ENCODE peak calls at places on chromosome 10, in six cellular contexts. One of them, this sample, is unnamed.

GRCh38 chr10:70060389-70060788 is 7.7 kb downstream of the MACROH2A2 start:
- DNase-seq in ovary: no peak
- DNase-seq in transverse colon: no peak
- DNase-seq in esophagus muscularis mucosa: no peak
- DNase-seq in A549: no peak
- DNase-seq in stomach: no peak
- DNase-seq in this sample: no peak

GRCh38 chr10:104264783-104265182 is 4.2 kb upstream of the GSTO2 start:
- DNase-seq in ovary: no peak
- DNase-seq in stomach: no peak
- DNase-seq in transverse colon: no peak
- DNase-seq in esophagus muscularis mucosa: no peak
- DNase-seq in A549: no peak
- DNase-seq in this sample: no peak

GRCh38 chr10:58477122-58477521 is 35.5 kb upstream of the BICC1 start:
- DNase-seq in stomach: no peak
- DNase-seq in transverse colon: no peak
- DNase-seq in esophagus muscularis mucosa: no peak
- DNase-seq in ovary: no peak
- DNase-seq in A549: no peak
- DNase-seq in this sample: no peak

GRCh38 chr10:20277820-20278219 is 461.6 kb downstream of the PLXDC2 start:
- DNase-seq in esophagus muscularis mucosa: no peak
- DNase-seq in ovary: no peak
- DNase-seq in transverse colon: no peak
- DNase-seq in stomach: no peak
- DNase-seq in A549: no peak
- DNase-seq in this sample: no peak

GRCh38 chr10:30538086-30538485 is 91.5 kb downstream of the LYZL2 start:
- DNase-seq in esophagus muscularis mucosa: no peak
- DNase-seq in A549: peak; percentile 92
- DNase-seq in stomach: no peak
- DNase-seq in ovary: no peak
- DNase-seq in transverse colon: no peak
- DNase-seq in this sample: no peak

GRCh38 chr10:126504051-126504760 is 115.9 kb upstream of the ADAM12 start:
- DNase-seq in esophagus muscularis mucosa: peak; percentile 83
- DNase-seq in transverse colon: peak; percentile 12
- DNase-seq in A549: peak; percentile 74
- DNase-seq in ovary: peak; percentile 34
- DNase-seq in stomach: no peak
- DNase-seq in this sample: peak; percentile 36

GRCh38 chr10:75287697-75288096 is 51.9 kb upstream of the COMTD1 start:
- DNase-seq in transverse colon: no peak
- DNase-seq in stomach: no peak
- DNase-seq in esophagus muscularis mucosa: peak; percentile 37
- DNase-seq in A549: no peak
- DNase-seq in ovary: no peak
- DNase-seq in this sample: no peak

GRCh38 chr10:98244586-98244985 is 23.4 kb downstream of the LOXL4 start:
- DNase-seq in transverse colon: no peak
- DNase-seq in stomach: no peak
- DNase-seq in A549: no peak
- DNase-seq in esophagus muscularis mucosa: no peak
- DNase-seq in ovary: no peak
- DNase-seq in this sample: no peak

GRCh38 chr10:76883596-76883995 is 754.0 kb downstream of the KCNMA1 start:
- DNase-seq in ovary: no peak
- DNase-seq in transverse colon: no peak
- DNase-seq in A549: no peak
- DNase-seq in esophagus muscularis mucosa: no peak
- DNase-seq in stomach: no peak
- DNase-seq in this sample: no peak

GRCh38 chr10:113199459-113199858 is 249.4 kb downstream of the TCF7L2 start:
- DNase-seq in transverse colon: no peak
- DNase-seq in ovary: no peak
- DNase-seq in stomach: no peak
- DNase-seq in esophagus muscularis mucosa: peak; percentile 74
- DNase-seq in A549: no peak
- DNase-seq in this sample: no peak

GRCh38 chr10:74293686-74294365 is 142.8 kb downstream of the ADK start:
- DNase-seq in stomach: no peak
- DNase-seq in esophagus muscularis mucosa: no peak
- DNase-seq in A549: peak; percentile 39
- DNase-seq in ovary: no peak
- DNase-seq in transverse colon: no peak
- DNase-seq in this sample: no peak

GRCh38 chr10:27258838-27259532 is 18.4 kb upstream of the ACBD5 start:
- DNase-seq in esophagus muscularis mucosa: no peak
- DNase-seq in stomach: peak; percentile 31
- DNase-seq in A549: no peak
- DNase-seq in transverse colon: peak; percentile 27
- DNase-seq in ovary: no peak
- DNase-seq in this sample: no peak

GRCh38 chr10:22606164-22606614 is 108.2 kb downstream of the PIP4K2A start:
- DNase-seq in A549: no peak
- DNase-seq in stomach: no peak
- DNase-seq in transverse colon: peak; percentile 56
- DNase-seq in esophagus muscularis mucosa: no peak
- DNase-seq in ovary: no peak
- DNase-seq in this sample: peak; percentile 25

GRCh38 chr10:123354521-123354920 is 200.3 kb downstream of the BUB3 start:
- DNase-seq in transverse colon: no peak
- DNase-seq in esophagus muscularis mucosa: no peak
- DNase-seq in A549: no peak
- DNase-seq in stomach: no peak
- DNase-seq in ovary: no peak
- DNase-seq in this sample: no peak

GRCh38 chr10:124605001-124605370 is 139.2 kb downstream of the FAM53B start:
- DNase-seq in transverse colon: no peak
- DNase-seq in stomach: no peak
- DNase-seq in A549: no peak
- DNase-seq in esophagus muscularis mucosa: no peak
- DNase-seq in ovary: no peak
- DNase-seq in this sample: no peak

GRCh38 chr10:31947144-31947926 is 18.7 kb upstream of the ARHGAP12 start:
- DNase-seq in ovary: peak; percentile 15
- DNase-seq in esophagus muscularis mucosa: no peak
- DNase-seq in stomach: no peak
- DNase-seq in A549: peak; percentile 87
- DNase-seq in transverse colon: no peak
- DNase-seq in this sample: no peak

DNA sequence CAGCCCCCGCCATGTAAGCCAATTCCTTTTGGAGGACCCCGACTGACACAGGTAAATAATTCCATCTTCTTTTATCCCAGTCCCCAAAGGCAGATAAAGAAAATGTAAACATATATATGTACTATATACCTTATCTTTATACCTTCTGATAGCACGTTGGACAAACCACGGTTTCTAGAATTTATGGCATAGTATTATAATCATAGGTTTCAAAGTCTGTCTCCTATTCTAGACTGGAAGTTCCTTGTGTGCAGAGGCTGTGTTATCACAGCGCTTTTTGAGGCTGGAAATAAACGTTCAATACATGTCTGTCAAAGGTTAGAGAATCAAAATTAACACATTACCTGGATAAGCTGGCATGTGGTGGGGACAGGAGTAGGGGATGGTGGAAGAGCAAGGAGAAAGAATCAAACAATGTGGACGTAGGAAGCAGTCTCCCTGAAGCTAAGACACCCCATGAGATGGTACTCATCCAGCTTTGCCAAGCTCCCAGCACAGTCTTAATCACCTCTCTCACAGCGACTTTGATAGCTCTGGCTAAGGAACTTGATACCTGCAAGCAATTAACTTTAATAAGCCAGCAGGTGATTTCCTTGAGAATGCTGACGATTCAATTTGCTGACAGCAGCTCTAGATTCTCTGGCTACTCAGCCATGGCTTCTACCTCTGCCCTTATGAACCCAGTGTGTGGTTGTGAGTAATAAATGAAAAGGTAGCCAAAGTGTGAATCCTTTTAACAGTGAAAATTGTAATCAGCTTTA is 208.4 kb upstream of the LRRTM3 start:
- DNase-seq in A549: no peak
- DNase-seq in stomach: no peak
- DNase-seq in transverse colon: peak; percentile 14
- DNase-seq in esophagus muscularis mucosa: no peak
- DNase-seq in ovary: no peak
- DNase-seq in this sample: no peak
- TF ChIP-seq EP300 in A549: no peak
- TF ChIP-seq EP300 in stomach: no peak
- TF ChIP-seq EP300 in transverse colon: no peak
- TF ChIP-seq EP300 in esophagus muscularis mucosa: no peak
- TF ChIP-seq EP300 in ovary: no peak
- TF ChIP-seq EP300 in this sample: no peak

GRCh38 chr10:78445308-78445707 is 411.6 kb downstream of the RPS24 start:
- DNase-seq in ovary: no peak
- DNase-seq in A549: no peak
- DNase-seq in esophagus muscularis mucosa: no peak
- DNase-seq in transverse colon: no peak
- DNase-seq in stomach: no peak
- DNase-seq in this sample: no peak

GRCh38 chr10:78441704-78442103 is 408.0 kb downstream of the RPS24 start:
- DNase-seq in stomach: no peak
- DNase-seq in transverse colon: no peak
- DNase-seq in A549: no peak
- DNase-seq in ovary: no peak
- DNase-seq in esophagus muscularis mucosa: no peak
- DNase-seq in this sample: no peak

GRCh38 chr10:78441010-78441409 is 407.3 kb downstream of the RPS24 start:
- DNase-seq in esophagus muscularis mucosa: no peak
- DNase-seq in transverse colon: no peak
- DNase-seq in ovary: no peak
- DNase-seq in stomach: no peak
- DNase-seq in A549: no peak
- DNase-seq in this sample: no peak

GRCh38 chr10:78443900-78444571 is 410.4 kb downstream of the RPS24 start:
- DNase-seq in A549: no peak
- DNase-seq in ovary: no peak
- DNase-seq in stomach: no peak
- DNase-seq in transverse colon: no peak
- DNase-seq in esophagus muscularis mucosa: no peak
- DNase-seq in this sample: no peak

GRCh38 chr10:78442836-78443550 is 409.3 kb downstream of the RPS24 start:
- DNase-seq in A549: no peak
- DNase-seq in transverse colon: no peak
- DNase-seq in esophagus muscularis mucosa: no peak
- DNase-seq in stomach: no peak
- DNase-seq in ovary: no peak
- DNase-seq in this sample: no peak
- TF ChIP-seq EP300 in A549: no peak
- TF ChIP-seq EP300 in transverse colon: no peak
- TF ChIP-seq EP300 in esophagus muscularis mucosa: no peak
- TF ChIP-seq EP300 in stomach: no peak
- TF ChIP-seq EP300 in ovary: no peak
- TF ChIP-seq EP300 in this sample: no peak

GRCh38 chr10:1058017-1058416 is 1.8 kb downstream of the WDR37 start:
- DNase-seq in esophagus muscularis mucosa: no peak
- DNase-seq in transverse colon: no peak
- DNase-seq in stomach: no peak
- DNase-seq in A549: no peak
- DNase-seq in ovary: no peak
- DNase-seq in this sample: no peak

GRCh38 chr10:1059902-1060301 is 3.7 kb downstream of the WDR37 start:
- DNase-seq in esophagus muscularis mucosa: no peak
- DNase-seq in transverse colon: no peak
- DNase-seq in ovary: no peak
- DNase-seq in stomach: no peak
- DNase-seq in A549: no peak
- DNase-seq in this sample: no peak

GRCh38 chr10:1057106-1057657 is 997 bp downstream of the WDR37 start:
- DNase-seq in transverse colon: no peak
- DNase-seq in A549: no peak
- DNase-seq in esophagus muscularis mucosa: no peak
- DNase-seq in stomach: no peak
- DNase-seq in ovary: no peak
- DNase-seq in this sample: peak; percentile 56

GRCh38 chr10:1054684-1055083 is 1.5 kb upstream of the WDR37 start:
- DNase-seq in esophagus muscularis mucosa: no peak
- DNase-seq in stomach: no peak
- DNase-seq in transverse colon: no peak
- DNase-seq in ovary: no peak
- DNase-seq in A549: no peak
- DNase-seq in this sample: no peak

DNA sequence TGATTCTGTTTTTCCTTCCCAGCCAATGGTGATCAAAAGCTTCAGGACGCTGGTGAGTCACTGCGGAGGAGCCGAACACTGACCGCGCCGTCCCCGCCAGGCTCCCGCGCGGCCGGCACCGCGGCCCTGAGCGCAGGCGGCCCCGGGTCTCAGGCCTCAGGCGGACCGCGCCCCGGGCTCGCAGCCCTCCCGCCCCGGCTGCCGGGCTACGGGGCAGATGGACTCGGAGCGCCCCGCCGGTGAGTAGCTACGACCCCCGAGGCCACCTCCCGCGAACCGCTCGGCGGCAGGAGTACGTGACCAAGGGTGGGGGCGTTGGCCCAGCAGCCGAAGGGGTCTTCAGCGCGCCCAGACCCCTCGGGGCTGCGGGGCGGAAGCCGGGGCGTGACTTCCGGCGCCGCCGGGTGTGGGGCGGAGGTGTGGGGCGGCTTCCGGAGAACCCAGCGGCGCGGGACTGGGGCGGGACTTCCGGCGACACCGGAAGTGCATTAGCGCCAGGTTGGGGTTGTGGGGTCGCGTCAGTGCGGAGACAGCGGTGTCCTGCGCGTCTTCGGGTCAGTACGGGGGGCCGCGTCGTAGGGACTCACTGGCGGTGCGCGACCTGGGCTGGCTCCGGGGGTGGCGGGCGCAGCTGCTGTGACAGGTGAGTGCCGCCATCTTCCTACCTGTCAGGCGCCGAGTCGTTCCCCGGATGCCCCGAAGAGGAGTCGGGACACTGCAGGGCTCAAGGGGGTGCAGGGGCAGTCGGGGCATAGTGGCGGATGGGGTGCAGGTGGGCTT is at the start of gene WDR37:
- DNase-seq in A549: peak; percentile 79
- DNase-seq in ovary: peak; percentile 83
- DNase-seq in transverse colon: peak; percentile 89
- DNase-seq in stomach: peak; percentile 88
- DNase-seq in esophagus muscularis mucosa: no peak
- DNase-seq in this sample: peak; percentile 89
- TF ChIP-seq EP300 in A549: no peak
- TF ChIP-seq EP300 in ovary: no peak
- TF ChIP-seq EP300 in transverse colon: no peak
- TF ChIP-seq EP300 in stomach: no peak
- TF ChIP-seq EP300 in esophagus muscularis mucosa: no peak
- TF ChIP-seq EP300 in this sample: no peak

DNA sequence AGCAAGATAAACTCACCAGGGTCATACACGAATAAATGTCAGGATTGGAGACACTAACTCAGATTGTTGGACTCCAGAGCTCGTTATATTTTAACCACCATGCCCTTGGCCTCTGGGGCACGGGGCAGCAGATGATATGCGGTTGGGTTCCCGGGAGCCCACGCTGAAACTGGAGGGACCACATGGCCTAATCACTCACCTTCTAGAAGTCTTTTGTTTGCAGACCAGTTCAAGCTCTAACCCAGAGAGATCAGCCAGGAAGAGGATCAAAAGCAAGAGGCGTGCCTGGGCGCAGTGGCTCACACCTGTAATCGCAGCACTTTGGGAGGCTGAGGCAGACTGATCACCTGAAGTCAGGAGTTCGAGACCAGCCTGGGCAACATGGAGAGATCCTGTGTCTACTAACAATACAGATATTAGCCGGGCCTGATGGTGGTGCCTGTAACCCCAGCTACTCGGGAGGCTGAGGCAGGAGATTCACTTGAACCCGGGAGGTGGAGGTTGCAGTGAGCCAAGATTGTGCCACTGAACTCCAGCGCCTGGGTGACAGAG is 42.6 kb upstream of the ECHDC3 start:
- DNase-seq in ovary: no peak
- DNase-seq in esophagus muscularis mucosa: no peak
- DNase-seq in A549: no peak
- DNase-seq in stomach: no peak
- DNase-seq in transverse colon: no peak
- DNase-seq in this sample: no peak
- TF ChIP-seq EP300 in ovary: no peak
- TF ChIP-seq EP300 in esophagus muscularis mucosa: no peak
- TF ChIP-seq EP300 in A549: no peak
- TF ChIP-seq EP300 in stomach: no peak
- TF ChIP-seq EP300 in transverse colon: no peak
- TF ChIP-seq EP300 in this sample: no peak

This sample was measured in K562.